ENCODE peak calls at places on chromosomes 4 and X, in nine cellular contexts. C is Calu3, Y is H9, K is dorsolateral prefrontal cortex, V is HTR-8/SVneo, W is cardiac fibroblast, B is ureter, U is adipocyte, I is frontal cortex. S is an unnamed sample.

GRCh38 chr4:145861331-145862318 is 77.0 kb downstream of the ZNF827 start:
- DNase-seq in C (no peak), Y (peak; percentile 36), K (no peak), V (no peak), W (no peak), B (no peak), U (no peak), I (no peak), S (no peak)

GRCh38 chr4:140666889-140667614 is 89.1 kb downstream of the TBC1D9 start:
- DNase-seq in C (no peak), Y (no peak), K (no peak), V (no peak), W (no peak), B (no peak), U (no peak), I (no peak), S (no peak)

GRCh38 chr4:2257361-2258001 is 4.4 kb downstream of the MXD4 start:
- DNase-seq in C (no peak), Y (no peak), K (peak; percentile 9), V (no peak), W (no peak), B (peak; percentile 41), U (no peak), I (no peak), S (no peak)

GRCh38 chr4:1731180-1731579 is 9.9 kb downstream of the TACC3 start:
- DNase-seq in C (no peak), Y (no peak), K (no peak), V (no peak), W (no peak), B (no peak), U (no peak), I (no peak), S (no peak)

GRCh38 chr4:94525993-94526740 is 74.4 kb downstream of the PDLIM5 start:
- DNase-seq in C (no peak), Y (no peak), K (no peak), V (no peak), W (peak; percentile 49), B (no peak), U (peak; percentile 77), I (no peak), S (no peak)

GRCh38 chrX:66756717-66757116 is 117.8 kb upstream of the EDA2R start:
- DNase-seq in C (no peak), Y (no peak), K (no peak), V (no peak), W (no peak), B (no peak), U (no peak), I (no peak), S (no peak)

GRCh38 chr4:33386761-33387160 is 2666.6 kb downstream of the PCDH7 start:
- DNase-seq in C (no peak), Y (no peak), K (no peak), V (no peak), W (peak; percentile 23), B (no peak), U (no peak), I (no peak), S (no peak)

GRCh38 chr4:7121861-7122653 is 54.2 kb upstream of the GRPEL1 start:
- DNase-seq in C (no peak), Y (no peak), K (no peak), V (no peak), W (no peak), B (no peak), U (no peak), I (no peak), S (no peak)

GRCh38 chr4:165207431-165208321 is at the start of gene KLHL2:
- DNase-seq in C (peak; percentile 72), Y (peak; percentile 79), K (peak; percentile 69), V (peak; percentile 68), W (peak; percentile 83), B (peak; percentile 72), U (peak; percentile 90), I (peak; percentile 90), S (peak; percentile 57)

GRCh38 chr4:53932784-53933183 is 131.6 kb downstream of the CHIC2 start:
- DNase-seq in C (no peak), Y (no peak), K (no peak), V (no peak), W (peak; percentile 98), B (no peak), U (peak; percentile 80), I (no peak), S (no peak)

GRCh38 chr4:109266891-109267290 is 35.6 kb downstream of the COL25A1 start:
- DNase-seq in C (no peak), Y (no peak), K (no peak), V (no peak), W (no peak), B (no peak), U (no peak), I (no peak), S (no peak)

GRCh38 chrX:53089224-53089842 is 4.6 kb upstream of the KANTR start:
- DNase-seq in C (peak; percentile 52), Y (no peak), K (peak; percentile 63), V (no peak), W (peak; percentile 78), B (no peak), U (peak; percentile 79), I (peak; percentile 54), S (no peak)

GRCh38 chr4:88335092-88335665 is 43.5 kb upstream of the HERC6 start:
- DNase-seq in C (no peak), Y (peak; percentile 30), K (no peak), V (no peak), W (peak; percentile 23), B (no peak), U (no peak), I (no peak), S (no peak)

GRCh38 chr4:31275906-31276305 is 555.7 kb downstream of the PCDH7 start:
- DNase-seq in C (no peak), Y (no peak), K (no peak), V (no peak), W (no peak), B (no peak), U (no peak), I (no peak), S (no peak)

GRCh38 chr4:61648264-61648663 is 448.1 kb downstream of the ADGRL3 start:
- DNase-seq in C (no peak), Y (no peak), K (no peak), V (no peak), W (no peak), B (no peak), U (no peak), I (no peak), S (no peak)

GRCh38 chr4:41655177-41655576 is 93.3 kb downstream of the PHOX2B start:
- DNase-seq in C (no peak), Y (no peak), K (no peak), V (peak; percentile 53), W (no peak), B (no peak), U (no peak), I (no peak), S (no peak)

GRCh38 chrX:13759152-13759718 is 24.7 kb downstream of the OFD1 start:
- DNase-seq in C (no peak), Y (no peak), K (no peak), V (no peak), W (no peak), B (no peak), U (no peak), I (no peak), S (no peak)

GRCh38 chr4:138053601-138054322 is 188.4 kb downstream of the SLC7A11 start:
- DNase-seq in C (peak; percentile 19), Y (no peak), K (peak; percentile 20), V (peak; percentile 82), W (peak; percentile 83), B (no peak), U (peak; percentile 90), I (no peak), S (no peak)